ENCODE peak calls at places on chromosome 21, in four cellular contexts. R, B, J and P are unnamed samples.

GRCh38 chr21:16117851-16118592 is 388.2 kb downstream of the USP25 start:
- DNase-seq in J (no peak), B (no peak), R (peak; percentile 47), P (no peak)

GRCh38 chr21:21247441-21247840 is 249.2 kb downstream of the NCAM2 start:
- DNase-seq in R (no peak), B (no peak), J (no peak), P (no peak)

GRCh38 chr21:39176312-39176711 is 6.9 kb downstream of the PSMG1 start:
- DNase-seq in R (no peak), J (no peak), B (no peak), P (no peak)

GRCh38 chr21:26844258-26845065 is 747 bp downstream of the ADAMTS1 start:
- DNase-seq in J (peak; percentile 29), R (peak; percentile 57), B (no peak), P (peak; percentile 60)

GRCh38 chr21:21458124-21458631 is 460.0 kb downstream of the NCAM2 start:
- DNase-seq in B (no peak), R (no peak), J (no peak), P (no peak)

GRCh38 chr21:43207868-43208267 is 39.1 kb downstream of the CRYAA start:
- DNase-seq in R (no peak), J (no peak), B (no peak), P (no peak)

GRCh38 chr21:44485254-44485793 is 30.0 kb downstream of the LRRC3 start:
- DNase-seq in B (peak; percentile 65), J (no peak), R (no peak), P (no peak)

GRCh38 chr21:16055012-16055411 is 325.2 kb downstream of the USP25 start:
- DNase-seq in J (no peak), B (no peak), R (no peak), P (no peak)

GRCh38 chr21:33214056-33214455 is 15.7 kb upstream of the IFNAR2 start:
- DNase-seq in B (no peak), J (no peak), R (no peak), P (no peak)

GRCh38 chr21:35303085-35303484 is 254.0 kb upstream of the RUNX1 start:
- DNase-seq in R (peak; percentile 54), B (no peak), J (peak; percentile 66), P (peak; percentile 63)

GRCh38 chr21:24969068-24969467 is 638.2 kb downstream of the MRPL39 start:
- DNase-seq in J (no peak), R (no peak), B (no peak), P (no peak)

GRCh38 chr21:38917045-38917774 is 111.5 kb downstream of the ETS2 start:
- DNase-seq in B (peak; percentile 95), J (no peak), R (no peak), P (no peak)

GRCh38 chr21:27806261-27806660 is 839.4 kb upstream of the ADAMTS5 start:
- DNase-seq in B (no peak), R (no peak), J (no peak), P (no peak)

GRCh38 chr21:46153259-46154154 is 1.9 kb downstream of the FTCD start:
- DNase-seq in R (peak; percentile 93), B (peak; percentile 7), J (peak; percentile 11), P (no peak)

GRCh38 chr21:37503848-37504467 is 137.4 kb downstream of the DYRK1A start:
- DNase-seq in J (no peak), B (no peak), R (peak; percentile 23), P (no peak)

GRCh38 chr21:44024895-44025353 is 12.8 kb downstream of the TRAPPC10 start:
- DNase-seq in B (no peak), R (peak; percentile 72), J (no peak), P (no peak)

GRCh38 chr21:40687625-40688024 is 159.3 kb downstream of the DSCAM start:
- DNase-seq in B (no peak), R (no peak), J (no peak), P (no peak)

GRCh38 chr21:44710294-44710665 is 1.1 kb downstream of the TSPEAR start:
- DNase-seq in J (no peak), B (peak; percentile 33), R (no peak), P (no peak)

GRCh38 chr21:45950740-45951515 is 30.6 kb upstream of the COL6A1 start:
- DNase-seq in R (peak; percentile 87), B (peak; percentile 25), J (peak; percentile 30), P (peak; percentile 22)

GRCh38 chr21:45613396-45613795 is 30.1 kb upstream of the PCBP3 start:
- DNase-seq in J (no peak), R (no peak), B (no peak), P (no peak)

GRCh38 chr21:32819702-32820101 is 48.1 kb upstream of the PAXBP1 start:
- DNase-seq in B (no peak), J (no peak), R (peak; percentile 84), P (no peak)

GRCh38 chr21:45470087-45470515 is 65.1 kb downstream of the COL18A1 start:
- DNase-seq in R (no peak), B (no peak), J (no peak), P (no peak)

GRCh38 chr21:42931560-42932235 is 6.3 kb upstream of the ERVH48-1 start:
- DNase-seq in R (no peak), J (no peak), B (no peak), P (no peak)

GRCh38 chr21:20527691-20528090 is 470.5 kb upstream of the NCAM2 start:
- DNase-seq in B (peak; percentile 61), J (no peak), R (no peak), P (no peak)